ENCODE peak calls at places on chromosome 6, in four cellular contexts. I, J, D and V are unnamed samples.

GRCh38 chr6:7468382-7469081 is 72.9 kb upstream of the DSP start:
- DNase-seq in I (peak), J (no peak), D (peak), V (peak)

GRCh38 chr6:30981942-30982772 is 1.4 kb upstream of the MUC21 start:
- DNase-seq in I (peak), J (no peak), D (peak), V (peak)

GRCh38 chr6:73394577-73395354 is at the start of gene DDX43:
- DNase-seq in I (no peak), J (peak), D (no peak), V (no peak)

GRCh38 chr6:55568779-55569439 is 10.1 kb downstream of the HMGCLL1 start:
- DNase-seq in I (no peak), J (no peak), D (no peak), V (no peak)

GRCh38 chr6:163930012-163930411 is 515.5 kb downstream of the QKI start:
- DNase-seq in I (no peak), J (no peak), D (no peak), V (no peak)

GRCh38 chr6:33882154-33882553 is 78.4 kb upstream of the MLN start:
- DNase-seq in I (peak), J (peak), D (no peak), V (no peak)

GRCh38 chr6:25359191-25359861 is 80.2 kb downstream of the CARMIL1 start:
- DNase-seq in I (peak), J (no peak), D (peak), V (peak)

GRCh38 chr6:34235605-34236422 is 859 bp upstream of the HMGA1 start:
- DNase-seq in I (peak), J (peak), D (no peak), V (no peak)

GRCh38 chr6:167748458-167749379 is 78.0 kb upstream of the AFDN start:
- DNase-seq in I (no peak), J (no peak), D (no peak), V (no peak)

GRCh38 chr6:106525111-106525884 is 104.0 kb downstream of the RTN4IP1 start:
- DNase-seq in I (no peak), J (no peak), D (peak), V (no peak)

GRCh38 chr6:170438402-170438753 is 114.7 kb downstream of the PSMB1 start:
- DNase-seq in I (peak), J (peak), D (peak), V (peak)

GRCh38 chr6:105591053-105591452 is 188.2 kb upstream of the PREP start:
- DNase-seq in I (peak), J (no peak), D (peak), V (no peak)

GRCh38 chr6:105609375-105609991 is 206.6 kb upstream of the PREP start:
- DNase-seq in I (peak), J (peak), D (no peak), V (no peak)

GRCh38 chr6:36753671-36754485 is 56.3 kb downstream of the RAB44 start:
- DNase-seq in I (no peak), J (no peak), D (no peak), V (no peak)

GRCh38 chr6:68240731-68241130 is 394.4 kb upstream of the ADGRB3 start:
- DNase-seq in I (no peak), J (no peak), D (no peak), V (no peak)

GRCh38 chr6:84921891-84922290 is 157.5 kb upstream of the TBX18 start:
- DNase-seq in I (no peak), J (no peak), D (no peak), V (no peak)

GRCh38 chr6:16949696-16950095 is 152.2 kb upstream of the STMND1 start:
- DNase-seq in I (no peak), J (no peak), D (no peak), V (no peak)
- TF ChIP-seq CTCF in I (no peak), J (no peak), D (no peak), V (no peak)

DNA sequence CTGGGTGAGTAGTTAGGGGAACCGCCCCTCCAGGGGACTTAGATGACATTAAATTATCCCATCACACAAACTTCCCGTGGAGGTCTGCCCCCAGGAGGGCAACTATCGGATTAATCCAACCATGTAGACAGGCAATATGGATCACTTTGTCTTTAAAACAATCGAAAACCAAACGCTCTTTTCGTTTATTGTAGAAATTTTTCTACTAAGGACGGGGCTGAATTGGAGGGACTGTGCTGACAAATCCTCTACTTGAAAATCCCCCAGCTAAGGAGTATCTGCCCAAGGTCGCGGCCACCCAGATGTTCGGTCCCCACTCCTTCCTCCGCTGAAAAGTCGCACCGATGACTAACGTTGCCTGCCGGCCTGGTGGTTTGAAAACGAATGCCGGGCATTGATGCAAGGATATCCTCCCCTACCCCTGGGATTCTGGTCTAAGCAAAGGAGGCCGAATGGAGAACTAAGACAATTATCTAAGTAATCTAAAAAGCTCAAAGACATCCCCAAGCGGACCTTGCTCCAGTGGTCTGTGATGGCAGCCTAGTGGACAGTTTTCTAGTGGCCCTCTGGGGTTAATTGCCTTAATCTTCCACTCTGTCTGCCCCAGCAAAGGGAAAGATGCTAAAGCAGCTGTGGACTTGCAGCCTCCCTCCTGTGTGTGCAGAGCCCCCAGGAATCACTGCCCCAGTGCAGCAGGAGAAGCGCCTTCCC is 3.7 kb upstream of the FOXC1 start:
- DNase-seq in I (no peak), J (no peak), D (no peak), V (no peak)
- H3K4me3 ChIP-seq in I (no peak), J (no peak), D (no peak), V (no peak)

DNA sequence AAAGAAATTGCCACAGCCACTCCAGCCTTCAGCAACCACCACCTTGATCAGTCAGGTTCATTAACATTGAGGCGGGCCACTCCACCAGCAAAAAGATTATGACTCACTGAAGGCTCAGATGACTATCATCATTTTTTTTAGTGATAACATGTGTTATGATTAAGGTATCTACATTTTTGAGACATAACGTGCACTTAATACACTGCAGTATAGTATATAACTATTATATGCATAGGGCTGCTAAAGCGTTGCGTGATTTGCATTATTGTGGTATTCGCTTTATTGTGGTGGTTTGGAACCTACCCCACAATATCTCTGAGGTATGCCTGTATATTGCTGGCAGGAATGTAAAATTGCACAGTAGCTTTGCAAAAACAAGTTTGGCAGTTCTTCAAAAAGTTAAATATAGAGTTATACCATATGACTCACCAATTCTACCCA is 6.8 kb upstream of the RIPK1 start:
- DNase-seq in I (peak), J (no peak), D (peak), V (peak)
- TF ChIP-seq CTCF in I (peak), J (no peak), D (peak), V (peak)

GRCh38 chr6:32444433-32444832 is 4.7 kb downstream of the HLA-DRA start:
- DNase-seq in I (no peak), J (no peak), D (no peak), V (no peak)

GRCh38 chr6:32442977-32443552 is 3.4 kb downstream of the HLA-DRA start:
- DNase-seq in I (no peak), J (no peak), D (no peak), V (no peak)

GRCh38 chr6:32439708-32440214 is at the start of gene HLA-DRA:
- DNase-seq in I (peak), J (no peak), D (peak), V (no peak)

GRCh38 chr6:32439139-32439538 is 548 bp upstream of the HLA-DRA start:
- DNase-seq in I (no peak), J (no peak), D (no peak), V (no peak)

GRCh38 chr6:32442243-32442667 is 2.6 kb downstream of the HLA-DRA start:
- DNase-seq in I (no peak), J (no peak), D (no peak), V (no peak)
- H3K4me3 ChIP-seq in I (no peak), J (no peak), D (no peak), V (no peak)

DNA sequence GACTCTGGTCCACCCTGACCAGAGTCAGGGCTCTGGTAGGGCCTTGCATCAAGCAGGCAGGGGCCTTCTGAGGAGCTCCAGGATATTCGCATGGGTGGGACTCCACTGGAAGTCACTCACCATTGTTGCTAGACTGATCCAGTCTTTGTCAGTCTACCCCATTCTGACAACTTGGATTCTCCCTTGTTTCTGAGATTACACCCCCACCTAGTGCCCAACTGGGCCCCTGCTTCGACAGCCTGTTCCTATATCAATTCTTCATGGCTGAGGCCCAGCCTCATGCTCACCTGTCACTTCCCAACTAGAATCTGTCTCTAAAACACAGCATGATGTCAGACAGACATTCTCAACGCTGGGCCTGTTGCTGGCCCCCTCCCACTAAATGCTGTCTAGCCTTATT is 5.2 kb downstream of the SLC35D3 start:
- DNase-seq in I (peak), J (no peak), D (peak), V (no peak)
- TF ChIP-seq CTCF in I (peak), J (no peak), D (no peak), V (peak)

GRCh38 chr6:142870787-142871371 is 74.1 kb downstream of the HIVEP2 start:
- DNase-seq in I (no peak), J (no peak), D (no peak), V (no peak)
- H3K4me3 ChIP-seq in I (no peak), J (no peak), D (no peak), V (no peak)

GRCh38 chr6:20789162-20789561 is 254.9 kb downstream of the CDKAL1 start:
- DNase-seq in I (peak), J (no peak), D (no peak), V (no peak)
- TF ChIP-seq CTCF in I (peak), J (no peak), D (no peak), V (no peak)

GRCh38 chr6:247353-247752 is 44.9 kb upstream of the DUSP22 start:
- DNase-seq in I (no peak), J (no peak), D (no peak), V (no peak)
- H3K4me3 ChIP-seq in I (no peak), J (no peak), D (no peak), V (no peak)

DNA sequence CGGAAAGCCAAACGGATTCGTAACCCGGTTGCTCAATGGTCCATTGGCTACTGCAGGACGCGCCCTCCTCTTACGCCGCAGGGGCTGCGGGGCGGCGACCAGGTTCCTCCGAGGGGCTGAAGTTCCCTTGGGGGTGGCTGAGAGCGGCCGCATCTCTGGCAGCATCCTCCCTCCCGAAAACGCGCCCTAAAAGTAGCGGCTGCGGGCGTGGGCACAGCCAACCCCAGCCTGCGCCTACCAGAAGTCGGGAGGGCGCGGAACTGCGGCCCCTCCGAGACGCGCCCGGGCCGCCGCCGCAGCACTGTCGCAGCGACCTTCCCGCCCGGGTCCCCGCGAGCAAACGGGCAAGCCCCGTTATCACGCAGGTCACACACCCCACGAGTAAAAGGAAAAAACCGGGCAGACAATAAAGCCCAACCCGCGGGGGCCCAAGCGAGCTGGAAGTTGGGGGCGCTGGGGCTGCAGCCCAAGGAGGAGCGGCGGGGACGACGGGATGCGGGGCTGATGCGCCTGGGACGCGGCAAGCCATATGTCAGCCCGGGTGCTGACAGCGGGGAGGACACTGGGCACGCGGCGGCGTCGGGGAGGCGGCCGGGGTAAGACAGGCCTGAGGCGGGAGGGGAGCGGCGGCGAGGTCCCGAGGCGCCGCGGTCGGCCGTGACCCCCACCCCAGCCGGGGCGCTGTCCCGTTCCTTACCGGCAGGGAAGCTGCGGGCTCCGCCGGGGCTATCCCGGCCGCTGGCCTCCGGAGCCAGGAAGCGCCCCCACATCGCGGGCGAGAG is 700 bp downstream of the CEP85L start:
- DNase-seq in I (peak), J (peak), D (peak), V (no peak)
- TF ChIP-seq CTCF in I (no peak), J (no peak), D (no peak), V (peak)

GRCh38 chr6:157022022-157022740 is 245.0 kb downstream of the ARID1B start:
- DNase-seq in I (peak), J (peak), D (peak), V (peak)
- H3K4me3 ChIP-seq in I (peak), J (peak), D (peak), V (peak)